ENCODE peak calls at places on chromosome 10, in four cellular contexts. One of them, this sample, is unnamed.

GRCh38 chr10:103693070-103693811 is 162.1 kb downstream of the SH3PXD2A start:
- DNase-seq in T follicular helper cell: no peak
- DNase-seq in ACHN: no peak
- DNase-seq in activated effector memory CD4-positive, alpha-beta T cell treated with anti-CD3 and anti-CD28 coated beads, Interleukin-2, amount 50 U/mL, for 16 hours: peak; percentile 76
- DNase-seq in this sample: no peak

GRCh38 chr10:114544045-114544659 is 113.9 kb downstream of the ABLIM1 start:
- DNase-seq in ACHN: no peak
- DNase-seq in T follicular helper cell: peak; percentile 54
- DNase-seq in activated effector memory CD4-positive, alpha-beta T cell treated with anti-CD3 and anti-CD28 coated beads, Interleukin-2, amount 50 U/mL, for 16 hours: peak; percentile 85
- DNase-seq in this sample: no peak

GRCh38 chr10:86795353-86795752 is 38.9 kb downstream of the BMPR1A start:
- DNase-seq in ACHN: peak; percentile 41
- DNase-seq in activated effector memory CD4-positive, alpha-beta T cell treated with anti-CD3 and anti-CD28 coated beads, Interleukin-2, amount 50 U/mL, for 16 hours: no peak
- DNase-seq in T follicular helper cell: no peak
- DNase-seq in this sample: no peak

GRCh38 chr10:79166312-79166721 is 97.6 kb downstream of the ZMIZ1 start:
- DNase-seq in activated effector memory CD4-positive, alpha-beta T cell treated with anti-CD3 and anti-CD28 coated beads, Interleukin-2, amount 50 U/mL, for 16 hours: no peak
- DNase-seq in ACHN: no peak
- DNase-seq in T follicular helper cell: no peak
- DNase-seq in this sample: no peak

GRCh38 chr10:86958831-86959736 is 685 bp downstream of the SNCG start:
- DNase-seq in ACHN: peak; percentile 63
- DNase-seq in activated effector memory CD4-positive, alpha-beta T cell treated with anti-CD3 and anti-CD28 coated beads, Interleukin-2, amount 50 U/mL, for 16 hours: peak; percentile 58
- DNase-seq in T follicular helper cell: no peak
- DNase-seq in this sample: no peak

GRCh38 chr10:86401588-86402282 is 35.1 kb upstream of the GRID1 start:
- DNase-seq in activated effector memory CD4-positive, alpha-beta T cell treated with anti-CD3 and anti-CD28 coated beads, Interleukin-2, amount 50 U/mL, for 16 hours: peak; percentile 70
- DNase-seq in T follicular helper cell: no peak
- DNase-seq in ACHN: no peak
- DNase-seq in this sample: no peak

GRCh38 chr10:117454502-117454901 is 79.3 kb upstream of the PDZD8 start:
- DNase-seq in T follicular helper cell: no peak
- DNase-seq in activated effector memory CD4-positive, alpha-beta T cell treated with anti-CD3 and anti-CD28 coated beads, Interleukin-2, amount 50 U/mL, for 16 hours: no peak
- DNase-seq in ACHN: no peak
- DNase-seq in this sample: no peak

GRCh38 chr10:129096340-129096984 is 370.6 kb upstream of the MGMT start:
- DNase-seq in ACHN: no peak
- DNase-seq in T follicular helper cell: no peak
- DNase-seq in activated effector memory CD4-positive, alpha-beta T cell treated with anti-CD3 and anti-CD28 coated beads, Interleukin-2, amount 50 U/mL, for 16 hours: no peak
- DNase-seq in this sample: no peak

GRCh38 chr10:123402656-123403055 is 248.5 kb downstream of the BUB3 start:
- DNase-seq in T follicular helper cell: no peak
- DNase-seq in activated effector memory CD4-positive, alpha-beta T cell treated with anti-CD3 and anti-CD28 coated beads, Interleukin-2, amount 50 U/mL, for 16 hours: no peak
- DNase-seq in ACHN: no peak
- DNase-seq in this sample: no peak

GRCh38 chr10:64952042-64952441 is 1430.8 kb downstream of the REEP3 start:
- DNase-seq in T follicular helper cell: no peak
- DNase-seq in activated effector memory CD4-positive, alpha-beta T cell treated with anti-CD3 and anti-CD28 coated beads, Interleukin-2, amount 50 U/mL, for 16 hours: no peak
- DNase-seq in ACHN: no peak
- DNase-seq in this sample: no peak

GRCh38 chr10:59877191-59877671 is 29.1 kb downstream of the CCDC6 start:
- DNase-seq in T follicular helper cell: no peak
- DNase-seq in ACHN: no peak
- DNase-seq in activated effector memory CD4-positive, alpha-beta T cell treated with anti-CD3 and anti-CD28 coated beads, Interleukin-2, amount 50 U/mL, for 16 hours: no peak
- DNase-seq in this sample: no peak

GRCh38 chr10:34815174-34816066 is at the start of gene PARD3:
- DNase-seq in activated effector memory CD4-positive, alpha-beta T cell treated with anti-CD3 and anti-CD28 coated beads, Interleukin-2, amount 50 U/mL, for 16 hours: no peak
- DNase-seq in ACHN: peak; percentile 75
- DNase-seq in T follicular helper cell: no peak
- DNase-seq in this sample: peak; percentile 81

GRCh38 chr10:101687088-101687487 is 7.9 kb downstream of the FBXW4 start:
- DNase-seq in T follicular helper cell: no peak
- DNase-seq in activated effector memory CD4-positive, alpha-beta T cell treated with anti-CD3 and anti-CD28 coated beads, Interleukin-2, amount 50 U/mL, for 16 hours: no peak
- DNase-seq in ACHN: no peak
- DNase-seq in this sample: no peak

GRCh38 chr10:71125749-71126107 is 86.6 kb upstream of the UNC5B start:
- DNase-seq in T follicular helper cell: no peak
- DNase-seq in ACHN: no peak
- DNase-seq in activated effector memory CD4-positive, alpha-beta T cell treated with anti-CD3 and anti-CD28 coated beads, Interleukin-2, amount 50 U/mL, for 16 hours: no peak
- DNase-seq in this sample: no peak

GRCh38 chr10:7512487-7512886 is 101.7 kb upstream of the SFMBT2 start:
- DNase-seq in ACHN: no peak
- DNase-seq in activated effector memory CD4-positive, alpha-beta T cell treated with anti-CD3 and anti-CD28 coated beads, Interleukin-2, amount 50 U/mL, for 16 hours: no peak
- DNase-seq in T follicular helper cell: no peak
- DNase-seq in this sample: no peak

GRCh38 chr10:96789571-96790108 is 42.5 kb upstream of the LCOR start:
- DNase-seq in ACHN: peak; percentile 66
- DNase-seq in activated effector memory CD4-positive, alpha-beta T cell treated with anti-CD3 and anti-CD28 coated beads, Interleukin-2, amount 50 U/mL, for 16 hours: no peak
- DNase-seq in T follicular helper cell: no peak
- DNase-seq in this sample: no peak

GRCh38 chr10:27661511-27662286 is 83.9 kb downstream of the MKX start:
- DNase-seq in ACHN: no peak
- DNase-seq in activated effector memory CD4-positive, alpha-beta T cell treated with anti-CD3 and anti-CD28 coated beads, Interleukin-2, amount 50 U/mL, for 16 hours: no peak
- DNase-seq in T follicular helper cell: no peak
- DNase-seq in this sample: no peak

GRCh38 chr10:35998036-35998435 is 355.9 kb upstream of the FZD8 start:
- DNase-seq in activated effector memory CD4-positive, alpha-beta T cell treated with anti-CD3 and anti-CD28 coated beads, Interleukin-2, amount 50 U/mL, for 16 hours: no peak
- DNase-seq in ACHN: no peak
- DNase-seq in T follicular helper cell: no peak
- DNase-seq in this sample: no peak

GRCh38 chr10:78712147-78712546 is 356.6 kb upstream of the ZMIZ1 start:
- DNase-seq in activated effector memory CD4-positive, alpha-beta T cell treated with anti-CD3 and anti-CD28 coated beads, Interleukin-2, amount 50 U/mL, for 16 hours: no peak
- DNase-seq in ACHN: no peak
- DNase-seq in T follicular helper cell: no peak
- DNase-seq in this sample: peak; percentile 76

GRCh38 chr10:5537684-5538083 is 12.9 kb downstream of the CALML3 start:
- DNase-seq in ACHN: no peak
- DNase-seq in activated effector memory CD4-positive, alpha-beta T cell treated with anti-CD3 and anti-CD28 coated beads, Interleukin-2, amount 50 U/mL, for 16 hours: peak; percentile 25
- DNase-seq in T follicular helper cell: no peak
- DNase-seq in this sample: no peak

GRCh38 chr10:63236113-63236935 is 103.2 kb downstream of the NRBF2 start:
- DNase-seq in T follicular helper cell: no peak
- DNase-seq in ACHN: peak; percentile 96
- DNase-seq in activated effector memory CD4-positive, alpha-beta T cell treated with anti-CD3 and anti-CD28 coated beads, Interleukin-2, amount 50 U/mL, for 16 hours: no peak
- DNase-seq in this sample: no peak

GRCh38 chr10:5095687-5096086 is 1.5 kb downstream of the AKR1C3 start:
- DNase-seq in activated effector memory CD4-positive, alpha-beta T cell treated with anti-CD3 and anti-CD28 coated beads, Interleukin-2, amount 50 U/mL, for 16 hours: no peak
- DNase-seq in ACHN: no peak
- DNase-seq in T follicular helper cell: no peak
- DNase-seq in this sample: no peak

GRCh38 chr10:24974978-24975377 is 22.6 kb upstream of the PRTFDC1 start:
- DNase-seq in T follicular helper cell: no peak
- DNase-seq in activated effector memory CD4-positive, alpha-beta T cell treated with anti-CD3 and anti-CD28 coated beads, Interleukin-2, amount 50 U/mL, for 16 hours: no peak
- DNase-seq in ACHN: no peak
- DNase-seq in this sample: no peak